ENCODE peak calls at places on chromosome 15, in four cellular contexts. One of them, this sample, is unnamed.

GRCh38 chr15:68681836-68682235 is 103.0 kb downstream of the CORO2B start:
- DNase-seq in natural killer cell treated with Interleukin-12 subunit alpha and Interleukin-12 subunit beta and Interleukin-15 and Interleukin-18, amount 100 ng/mL, for 72 hours: peak
- DNase-seq in lower lobe of right lung: no peak
- DNase-seq in substantia nigra: no peak
- DNase-seq in this sample: no peak

GRCh38 chr15:89299896-89300295 is 34.7 kb downstream of the POLG start:
- DNase-seq in natural killer cell treated with Interleukin-12 subunit alpha and Interleukin-12 subunit beta and Interleukin-15 and Interleukin-18, amount 100 ng/mL, for 72 hours: no peak
- DNase-seq in substantia nigra: no peak
- DNase-seq in lower lobe of right lung: no peak
- DNase-seq in this sample: no peak

GRCh38 chr15:82882250-82882928 is 70.1 kb downstream of the HOMER2 start:
- DNase-seq in natural killer cell treated with Interleukin-12 subunit alpha and Interleukin-12 subunit beta and Interleukin-15 and Interleukin-18, amount 100 ng/mL, for 72 hours: no peak
- DNase-seq in lower lobe of right lung: no peak
- DNase-seq in substantia nigra: no peak
- DNase-seq in this sample: no peak

GRCh38 chr15:87609474-87609873 is 647.1 kb downstream of the NTRK3 start:
- DNase-seq in lower lobe of right lung: no peak
- DNase-seq in natural killer cell treated with Interleukin-12 subunit alpha and Interleukin-12 subunit beta and Interleukin-15 and Interleukin-18, amount 100 ng/mL, for 72 hours: no peak
- DNase-seq in substantia nigra: no peak
- DNase-seq in this sample: no peak

GRCh38 chr15:48790716-48791115 is 20.2 kb downstream of the CEP152 start:
- DNase-seq in substantia nigra: no peak
- DNase-seq in natural killer cell treated with Interleukin-12 subunit alpha and Interleukin-12 subunit beta and Interleukin-15 and Interleukin-18, amount 100 ng/mL, for 72 hours: no peak
- DNase-seq in lower lobe of right lung: no peak
- DNase-seq in this sample: no peak

GRCh38 chr15:74123131-74123429 is 7.3 kb upstream of the ISLR2 start:
- DNase-seq in lower lobe of right lung: no peak
- DNase-seq in natural killer cell treated with Interleukin-12 subunit alpha and Interleukin-12 subunit beta and Interleukin-15 and Interleukin-18, amount 100 ng/mL, for 72 hours: no peak
- DNase-seq in substantia nigra: no peak
- DNase-seq in this sample: no peak

GRCh38 chr15:35437157-35437556 is 108.8 kb downstream of the DPH6 start:
- DNase-seq in natural killer cell treated with Interleukin-12 subunit alpha and Interleukin-12 subunit beta and Interleukin-15 and Interleukin-18, amount 100 ng/mL, for 72 hours: no peak
- DNase-seq in lower lobe of right lung: no peak
- DNase-seq in substantia nigra: no peak
- DNase-seq in this sample: no peak

GRCh38 chr15:29556385-29556784 is 265.9 kb downstream of the TJP1 start:
- DNase-seq in substantia nigra: no peak
- DNase-seq in natural killer cell treated with Interleukin-12 subunit alpha and Interleukin-12 subunit beta and Interleukin-15 and Interleukin-18, amount 100 ng/mL, for 72 hours: no peak
- DNase-seq in lower lobe of right lung: no peak
- DNase-seq in this sample: no peak

GRCh38 chr15:31442203-31443090 is 115.8 kb downstream of the KLF13 start:
- DNase-seq in substantia nigra: no peak
- DNase-seq in lower lobe of right lung: no peak
- DNase-seq in natural killer cell treated with Interleukin-12 subunit alpha and Interleukin-12 subunit beta and Interleukin-15 and Interleukin-18, amount 100 ng/mL, for 72 hours: peak
- DNase-seq in this sample: no peak